ENCODE peak calls at places on chromosomes 4 and X, in seven cellular contexts. T is lower lobe of right lung; X is upper lobe of left lung; F is A549; H is CD8-positive, alpha-beta memory T cell; A is WERI-Rb-1; R is cardiac muscle cell. N is an unnamed sample. For H3K9me3, the result is how much of the 10 kb centered on the place peaks cover.

GRCh38 chr4:16794816-16795445 is 103.5 kb downstream of the LDB2 start:
- DNase-seq in X (no peak), R (peak), F (no peak), T (no peak), H (no peak), A (peak), N (peak)

GRCh38 chr4:169744601-169745000 is 13.1 kb downstream of the HPF1 start:
- DNase-seq in F (no peak), R (no peak), A (no peak), X (no peak), T (no peak), H (no peak), N (no peak)

GRCh38 chrX:103101280-103102042 is 8.5 kb upstream of the NXF3 start:
- DNase-seq in R (peak), F (no peak), A (no peak), H (no peak), X (no peak), T (no peak), N (no peak)

GRCh38 chr4:26069218-26069617 is 155.2 kb downstream of the SMIM20 start:
- DNase-seq in A (peak), T (no peak), R (peak), F (no peak), H (no peak), X (no peak), N (no peak)

GRCh38 chr4:124278477-124278876 is 434.1 kb downstream of the ANKRD50 start:
- DNase-seq in T (no peak), F (no peak), H (no peak), A (no peak), X (no peak), R (peak), N (no peak)

GRCh38 chrX:105260291-105261043 is 40.0 kb upstream of the TEX13A start:
- DNase-seq in X (no peak), R (no peak), H (no peak), T (no peak), A (no peak), F (no peak), N (peak)

GRCh38 chr4:81507530-81507929 is 35.8 kb upstream of the RASGEF1B start:
- DNase-seq in A (no peak), R (no peak), T (no peak), X (no peak), H (no peak), F (no peak), N (no peak)

GRCh38 chr4:142901166-142901662 is 55.1 kb upstream of the INPP4B start:
- DNase-seq in F (no peak), X (no peak), H (no peak), R (peak), A (no peak), T (no peak), N (no peak)

GRCh38 chr4:18571252-18571885 is 549.8 kb upstream of the LCORL start:
- DNase-seq in X (no peak), F (no peak), A (peak), R (no peak), H (no peak), T (no peak), N (no peak)

GRCh38 chr4:126738926-126739325 is 893.8 kb upstream of the INTU start:
- DNase-seq in H (no peak), F (no peak), R (no peak), X (no peak), A (no peak), T (no peak), N (no peak)

GRCh38 chr4:106584590-106584989 is 216.0 kb upstream of the GIMD1 start:
- DNase-seq in A (no peak), X (no peak), T (no peak), H (no peak), R (peak), F (no peak), N (no peak)

GRCh38 chr4:188941524-188942109 is 802.4 kb downstream of the TRIML1 start:
- DNase-seq in R (peak), A (no peak), H (no peak), T (no peak), F (peak), X (no peak), N (no peak)

GRCh38 chr4:13302876-13303275 is 181.3 kb downstream of the RAB28 start:
- DNase-seq in T (no peak), X (no peak), A (no peak), F (no peak), R (no peak), H (no peak), N (no peak)

GRCh38 chr4:13294961-13295605 is 189.1 kb downstream of the RAB28 start:
- DNase-seq in A (no peak), R (peak), H (no peak), F (no peak), T (no peak), X (no peak), N (no peak)

GRCh38 chr4:13299343-13299742 is 184.8 kb downstream of the RAB28 start:
- DNase-seq in T (no peak), H (no peak), X (no peak), R (no peak), A (no peak), F (no peak), N (no peak)

GRCh38 chr4:13298655-13299054 is 185.5 kb downstream of the RAB28 start:
- DNase-seq in T (no peak), A (no peak), R (no peak), H (no peak), X (peak), F (no peak), N (no peak)
- H3K4me3 ChIP-seq in T (no peak), A (no peak), R (no peak), H (no peak), X (no peak), F (no peak), N (no peak)

GRCh38 chrX:81286075-81286474 is 84.2 kb downstream of the SH3BGRL start:
- DNase-seq in T (no peak), H (no peak), R (no peak), A (no peak), F (no peak), X (no peak), N (no peak)
- H3K9me3 ChIP-seq in T (under half), H (under half), R (under half), A (under half), F (under half), X (under half), N (under half)

DNA sequence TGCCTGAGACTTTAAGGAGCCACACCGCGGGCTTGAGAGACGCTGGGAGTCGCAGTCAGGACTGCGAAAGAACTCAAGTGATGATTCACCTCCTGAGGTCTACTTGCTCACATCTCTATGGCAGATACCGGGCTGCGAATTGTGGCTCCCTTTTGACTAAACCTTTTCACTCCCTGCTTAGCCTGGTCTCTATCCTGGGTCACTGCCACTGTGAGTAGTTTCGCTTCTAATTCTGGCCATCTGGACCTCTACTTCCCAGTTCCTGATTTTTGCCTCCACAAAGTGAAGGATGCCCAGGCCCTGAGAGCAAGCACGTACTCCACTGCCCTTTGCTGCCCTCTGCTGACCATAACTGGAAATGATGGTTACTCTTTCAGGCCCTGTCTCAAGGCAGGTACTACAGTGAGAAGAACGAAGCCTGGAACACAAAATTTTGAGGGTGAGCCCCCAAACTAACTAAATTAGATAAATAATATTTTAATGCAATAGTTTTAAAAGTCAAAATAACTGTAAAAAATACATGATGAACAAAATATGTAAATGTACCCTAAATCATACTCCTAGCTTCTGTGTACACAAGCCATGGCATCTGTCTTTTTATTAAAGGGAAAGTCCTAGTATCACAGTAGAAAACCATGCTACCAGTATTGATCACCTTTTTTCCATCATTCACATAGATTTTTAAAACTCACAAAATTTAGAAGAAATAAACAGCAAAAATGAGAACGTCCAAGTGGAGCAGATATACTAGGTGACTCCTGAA is 16.7 kb downstream of the MAD2L1 start:
- DNase-seq in F (peak), X (no peak), T (peak), A (peak), H (peak), R (peak), N (peak)
- H3K4me3 ChIP-seq in F (no peak), X (no peak), T (no peak), A (no peak), H (no peak), R (no peak), N (no peak)

DNA sequence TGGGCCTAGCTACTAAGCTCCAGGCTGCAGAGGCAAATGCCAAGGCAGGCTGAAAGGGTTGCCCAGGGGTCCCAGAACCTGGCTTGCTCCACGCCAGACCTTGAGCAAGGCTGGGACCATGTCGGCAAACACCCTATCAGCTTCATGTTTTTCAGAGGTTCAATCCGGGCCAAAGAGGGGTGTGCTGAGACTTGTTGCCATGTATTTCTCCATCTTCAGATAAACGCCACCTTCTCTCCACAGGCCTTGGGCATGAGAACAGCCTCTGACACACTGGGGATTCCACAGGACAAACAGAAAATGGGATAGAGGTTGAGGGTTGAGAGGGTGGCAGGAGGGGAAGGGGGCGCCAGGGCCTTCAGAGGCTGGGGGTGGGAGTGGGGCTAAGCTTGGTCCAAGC is 8.6 kb downstream of the PJA1 start:
- DNase-seq in A (no peak), X (no peak), T (no peak), H (no peak), R (no peak), F (no peak), N (no peak)
- H3K9me3 ChIP-seq in A (under half), X (under half), T (under half), H (under half), R (under half), F (under half), N (under half)

GRCh38 chr4:110639207-110640092 is 16.6 kb upstream of the PITX2 start:
- DNase-seq in X (peak), F (no peak), A (no peak), R (no peak), H (no peak), T (peak), N (no peak)
- H3K4me3 ChIP-seq in X (no peak), F (no peak), A (no peak), R (no peak), H (no peak), T (no peak), N (no peak)

DNA sequence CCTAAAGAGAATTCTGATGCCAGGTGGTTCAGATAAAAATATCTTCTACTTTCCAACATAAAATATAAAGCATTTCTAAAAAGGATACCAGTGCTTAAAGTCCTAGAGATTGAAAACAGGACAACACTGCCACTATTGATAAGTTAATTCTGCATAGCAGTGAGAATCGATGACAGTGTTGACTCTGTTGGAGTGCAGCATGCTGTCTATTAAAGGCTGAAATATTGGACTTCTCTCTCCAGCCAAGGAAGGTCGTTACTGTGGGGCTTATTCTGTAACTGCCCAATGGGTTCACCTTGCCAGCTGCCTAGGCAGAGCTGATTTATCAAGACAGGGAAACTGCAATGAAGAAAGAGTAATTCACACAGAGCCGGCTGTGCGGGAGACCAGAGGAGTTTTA is 37.7 kb upstream of the PGM2 start:
- DNase-seq in T (no peak), R (no peak), H (no peak), F (no peak), A (no peak), X (no peak), N (no peak)
- H3K9me3 ChIP-seq in T (under half), R (under half), H (under half), F (under half), A (under half), X (under half), N (under half)

DNA sequence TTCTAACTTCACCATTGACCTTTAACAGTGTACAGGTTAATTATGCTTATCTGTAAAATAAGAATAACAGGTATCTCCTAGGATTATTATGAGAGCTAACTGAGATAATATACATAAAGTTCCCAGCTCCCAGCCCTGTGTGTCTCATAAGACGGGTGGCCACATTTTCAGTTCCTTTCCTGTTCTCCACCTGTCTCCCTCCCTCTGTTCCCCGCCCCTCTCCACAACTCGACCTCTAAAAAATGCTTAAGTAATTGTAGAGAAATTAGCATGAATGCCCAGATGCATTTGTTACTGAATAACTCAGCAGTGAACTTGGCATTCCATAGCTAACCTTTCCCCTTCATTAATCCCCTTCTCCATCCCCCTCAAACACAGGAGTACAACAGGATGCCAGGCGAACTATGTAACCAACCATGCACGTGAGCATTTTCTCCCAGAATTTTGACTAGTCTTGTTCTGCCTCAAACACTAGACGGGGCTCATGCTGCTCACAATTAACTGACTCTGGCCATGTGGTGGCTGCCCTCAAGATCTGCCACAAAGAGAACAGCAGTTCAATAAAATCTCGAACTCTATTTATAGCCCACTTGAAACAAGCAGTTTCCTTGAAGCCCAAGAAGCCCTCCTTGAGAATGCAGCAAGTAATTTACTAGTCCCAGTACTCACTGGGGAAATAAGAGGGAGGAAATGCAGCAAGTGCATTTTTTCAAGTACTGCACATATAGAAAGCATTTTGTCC is 351.2 kb downstream of the ARHGAP24 start:
- DNase-seq in R (peak), X (no peak), F (peak), T (no peak), A (peak), H (no peak), N (no peak)
- H3K4me3 ChIP-seq in R (no peak), X (no peak), F (no peak), T (no peak), A (no peak), H (no peak), N (no peak)

GRCh38 chr4:85951-86350 is 32.8 kb downstream of the ZNF595 start:
- DNase-seq in X (no peak), A (no peak), T (no peak), F (no peak), H (no peak), R (no peak), N (no peak)
- H3K9me3 ChIP-seq in X (half or more), A (half or more), T (half or more), F (half or more), H (half or more), R (under half), N (half or more)